ENCODE peak calls at places on chromosomes 5 and 9, in eight cellular contexts. E, T, R, P, C, F, Y and X are unnamed samples.

GRCh38 chr5:125485003-125485641 is 738.7 kb upstream of the ZNF608 start:
- DNase-seq in E (peak), P (peak), T (peak), C (no peak), R (peak), F (no peak), Y (no peak), X (peak)

GRCh38 chr9:82101475-82101874 is 112.9 kb downstream of the SPATA31D1 start:
- DNase-seq in F (no peak), C (no peak), T (no peak), E (no peak), R (peak), Y (no peak), P (no peak), X (peak)

GRCh38 chr9:93061791-93062299 is 3.3 kb downstream of the SUSD3 start:
- DNase-seq in R (no peak), T (no peak), P (no peak), Y (peak), C (no peak), F (no peak), E (no peak), X (no peak)

GRCh38 chr9:105331160-105331559 is 86.7 kb downstream of the SLC44A1 start:
- DNase-seq in Y (no peak), E (no peak), P (no peak), R (no peak), T (no peak), F (no peak), C (no peak), X (no peak)

GRCh38 chr5:138789771-138790242 is 36.6 kb downstream of the CTNNA1 start:
- DNase-seq in E (peak), R (peak), F (no peak), T (no peak), C (no peak), Y (peak), P (no peak), X (peak)

GRCh38 chr5:15012061-15012460 is 140.5 kb upstream of the ANKH start:
- DNase-seq in Y (no peak), P (no peak), E (no peak), T (no peak), R (no peak), C (no peak), F (no peak), X (no peak)

GRCh38 chr5:132190161-132190817 is 37.4 kb downstream of the P4HA2 start:
- DNase-seq in E (peak), C (no peak), Y (peak), T (peak), P (no peak), R (peak), F (no peak), X (peak)

GRCh38 chr5:110159202-110159601 is 469.5 kb downstream of the MAN2A1 start:
- DNase-seq in R (no peak), P (no peak), C (no peak), Y (no peak), E (no peak), T (peak), F (no peak), X (no peak)

GRCh38 chr9:132216861-132217655 is 55.2 kb downstream of the NTNG2 start:
- DNase-seq in E (no peak), R (peak), T (no peak), P (no peak), C (no peak), F (no peak), Y (no peak), X (peak)

GRCh38 chr9:35489313-35490154 is at the start of gene RUSC2:
- DNase-seq in E (peak), C (no peak), Y (peak), R (peak), F (peak), P (peak), T (no peak), X (peak)

GRCh38 chr5:136146201-136146600 is 13.6 kb downstream of the SMAD5 start:
- DNase-seq in P (no peak), E (no peak), T (no peak), R (no peak), F (no peak), C (no peak), Y (no peak), X (no peak)

GRCh38 chr9:125462766-125463384 is 201.2 kb downstream of the GAPVD1 start:
- DNase-seq in P (no peak), R (no peak), T (no peak), Y (no peak), F (no peak), C (no peak), E (no peak), X (no peak)

GRCh38 chr5:157597277-157597676 is 21.7 kb upstream of the ADAM19 start:
- DNase-seq in R (no peak), C (no peak), T (no peak), Y (no peak), P (no peak), E (no peak), F (no peak), X (no peak)

GRCh38 chr5:8516356-8516755 is 647.4 kb downstream of the MTRR start:
- DNase-seq in F (no peak), C (no peak), E (no peak), R (no peak), T (no peak), P (no peak), Y (no peak), X (no peak)

GRCh38 chr9:80074439-80074838 is 502.7 kb downstream of the TLE4 start:
- DNase-seq in R (no peak), Y (no peak), T (no peak), P (no peak), C (no peak), F (no peak), E (no peak), X (no peak)

GRCh38 chr5:76804266-76804665 is 14.6 kb upstream of the F2RL1 start:
- DNase-seq in R (no peak), E (no peak), Y (peak), F (no peak), T (no peak), P (no peak), C (no peak), X (no peak)

GRCh38 chr5:23208959-23209431 is 298.4 kb upstream of the PRDM9 start:
- DNase-seq in R (peak), F (no peak), Y (peak), C (no peak), P (no peak), T (peak), E (peak), X (peak)

GRCh38 chr5:96067902-96068614 is 106.4 kb upstream of the ELL2 start:
- DNase-seq in E (no peak), C (no peak), F (no peak), R (no peak), Y (no peak), P (no peak), T (peak), X (peak)

GRCh38 chr9:2620876-2621677 is 510 bp upstream of the VLDLR start:
- DNase-seq in P (no peak), C (peak), R (peak), T (peak), F (peak), Y (no peak), E (peak), X (peak)